ENCODE peak calls at places on chromosomes 12 and 14, in four cellular contexts. One of them, this sample, is unnamed.
A peak's percentile ranks its signal among the peaks of the same experiment; 100 is the strongest.

GRCh38 chr12:32418903-32419519 is 19.7 kb downstream of the FGD4 start:
- DNase-seq in fibroblast of villous mesenchyme: no peak
- DNase-seq in left ventricle myocardium inferior: no peak
- DNase-seq in left lung: no peak
- DNase-seq in this sample: no peak

GRCh38 chr12:98644433-98644711 is 216 bp downstream of the IKBIP start:
- DNase-seq in fibroblast of villous mesenchyme: no peak
- DNase-seq in left lung: no peak
- DNase-seq in left ventricle myocardium inferior: no peak
- DNase-seq in this sample: no peak

GRCh38 chr12:18752280-18752920 is 14.5 kb downstream of the CAPZA3 start:
- DNase-seq in fibroblast of villous mesenchyme: peak; percentile 95
- DNase-seq in left lung: no peak
- DNase-seq in left ventricle myocardium inferior: peak; percentile 39
- DNase-seq in this sample: peak; percentile 52

GRCh38 chr14:25431211-25432076 is 381.5 kb upstream of the STXBP6 start:
- DNase-seq in left ventricle myocardium inferior: no peak
- DNase-seq in fibroblast of villous mesenchyme: peak; percentile 1
- DNase-seq in left lung: no peak
- DNase-seq in this sample: no peak

GRCh38 chr14:23061995-23062394 is 4.7 kb upstream of the CDH24 start:
- DNase-seq in left lung: no peak
- DNase-seq in fibroblast of villous mesenchyme: peak; percentile 97
- DNase-seq in left ventricle myocardium inferior: no peak
- DNase-seq in this sample: peak; percentile 87

GRCh38 chr14:24368562-24369252 is 723 bp downstream of the NFATC4 start:
- DNase-seq in left lung: no peak
- DNase-seq in fibroblast of villous mesenchyme: peak; percentile 72
- DNase-seq in left ventricle myocardium inferior: peak; percentile 52
- DNase-seq in this sample: peak; percentile 95

GRCh38 chr12:39764944-39765560 is 145.4 kb upstream of the ABCD2 start:
- DNase-seq in left ventricle myocardium inferior: no peak
- DNase-seq in left lung: no peak
- DNase-seq in fibroblast of villous mesenchyme: peak; percentile 52
- DNase-seq in this sample: peak; percentile 82

GRCh38 chr14:21997300-21997699 is 323.7 kb upstream of the OR4E1 start:
- DNase-seq in left lung: no peak
- DNase-seq in left ventricle myocardium inferior: no peak
- DNase-seq in fibroblast of villous mesenchyme: no peak
- DNase-seq in this sample: no peak

GRCh38 chr12:106416273-106416672 is 58.7 kb downstream of the POLR3B start:
- DNase-seq in fibroblast of villous mesenchyme: no peak
- DNase-seq in left ventricle myocardium inferior: no peak
- DNase-seq in left lung: no peak
- DNase-seq in this sample: no peak

GRCh38 chr14:104048758-104049496 is 36.6 kb upstream of the ASPG start:
- DNase-seq in left ventricle myocardium inferior: no peak
- DNase-seq in left lung: no peak
- DNase-seq in fibroblast of villous mesenchyme: peak; percentile 17
- DNase-seq in this sample: peak; percentile 86

GRCh38 chr14:104120281-104120741 is 18.1 kb upstream of the KIF26A start:
- DNase-seq in fibroblast of villous mesenchyme: no peak
- DNase-seq in left ventricle myocardium inferior: no peak
- DNase-seq in left lung: peak; percentile 42
- DNase-seq in this sample: no peak

GRCh38 chr12:57089259-57090245 is 638 bp downstream of the NAB2 start:
- DNase-seq in left ventricle myocardium inferior: peak; percentile 83
- DNase-seq in left lung: peak; percentile 89
- DNase-seq in fibroblast of villous mesenchyme: peak; percentile 75
- DNase-seq in this sample: peak; percentile 84

GRCh38 chr12:28440209-28440608 is 250.0 kb downstream of the CCDC91 start:
- DNase-seq in left lung: no peak
- DNase-seq in left ventricle myocardium inferior: no peak
- DNase-seq in fibroblast of villous mesenchyme: no peak
- DNase-seq in this sample: no peak

GRCh38 chr12:57157588-57158173 is 10.3 kb upstream of the LRP1-AS start:
- DNase-seq in left lung: no peak
- DNase-seq in left ventricle myocardium inferior: no peak
- DNase-seq in fibroblast of villous mesenchyme: no peak
- DNase-seq in this sample: no peak

DNA sequence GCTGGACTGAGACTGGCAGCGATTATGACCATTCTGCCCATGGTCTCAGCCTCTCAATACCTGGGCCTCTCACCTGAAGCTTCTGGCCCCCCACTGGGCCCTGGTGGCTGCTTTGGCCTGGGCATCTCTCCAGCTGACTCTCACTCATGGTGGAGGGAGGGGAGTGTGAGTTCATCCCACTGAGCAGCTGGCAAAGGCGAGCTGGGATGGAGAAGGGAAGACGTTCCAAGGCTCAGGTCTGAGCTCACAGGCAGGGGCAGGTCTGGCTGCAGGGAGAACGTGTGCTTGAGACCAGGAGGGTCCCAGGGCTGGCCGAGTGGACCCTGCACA is 103.5 kb downstream of the TMEM121 start:
- DNase-seq in left ventricle myocardium inferior: no peak
- DNase-seq in fibroblast of villous mesenchyme: no peak
- DNase-seq in left lung: no peak
- DNase-seq in this sample: no peak
- H3K4me3 ChIP-seq in left ventricle myocardium inferior: no peak overlapping the region
- H3K4me3 ChIP-seq in fibroblast of villous mesenchyme: no peak overlapping the region
- H3K4me3 ChIP-seq in left lung: no peak overlapping the region
- H3K4me3 ChIP-seq in this sample: no peak overlapping the region

GRCh38 chr12:68623059-68623458 is 12.4 kb downstream of the RAP1B start:
- DNase-seq in left lung: no peak
- DNase-seq in left ventricle myocardium inferior: no peak
- DNase-seq in fibroblast of villous mesenchyme: no peak
- DNase-seq in this sample: no peak

GRCh38 chr12:68619541-68619940 is 8.8 kb downstream of the RAP1B start:
- DNase-seq in left lung: no peak
- DNase-seq in left ventricle myocardium inferior: no peak
- DNase-seq in fibroblast of villous mesenchyme: peak; percentile 75
- DNase-seq in this sample: no peak

GRCh38 chr12:68621092-68622081 is 10.7 kb downstream of the RAP1B start:
- DNase-seq in fibroblast of villous mesenchyme: no peak
- DNase-seq in left lung: no peak
- DNase-seq in left ventricle myocardium inferior: no peak
- DNase-seq in this sample: no peak

GRCh38 chr12:68622250-68622649 is 11.6 kb downstream of the RAP1B start:
- DNase-seq in left ventricle myocardium inferior: no peak
- DNase-seq in fibroblast of villous mesenchyme: no peak
- DNase-seq in left lung: no peak
- DNase-seq in this sample: no peak

GRCh38 chr12:68620528-68620927 is 9.8 kb downstream of the RAP1B start:
- DNase-seq in left lung: no peak
- DNase-seq in fibroblast of villous mesenchyme: no peak
- DNase-seq in left ventricle myocardium inferior: no peak
- DNase-seq in this sample: no peak
- H3K4me3 ChIP-seq in left lung: no peak overlapping the region
- H3K4me3 ChIP-seq in fibroblast of villous mesenchyme: no peak overlapping the region
- H3K4me3 ChIP-seq in left ventricle myocardium inferior: peak overlapping the region; percentile 13
- H3K4me3 ChIP-seq in this sample: no peak overlapping the region

GRCh38 chr12:1810201-1810930 is 10.0 kb upstream of the LRTM2 start:
- DNase-seq in left ventricle myocardium inferior: peak; percentile 3
- DNase-seq in left lung: peak; percentile 51
- DNase-seq in fibroblast of villous mesenchyme: peak; percentile 31
- DNase-seq in this sample: no peak
- H3K4me3 ChIP-seq in left ventricle myocardium inferior: no peak overlapping the region
- H3K4me3 ChIP-seq in left lung: no peak overlapping the region
- H3K4me3 ChIP-seq in fibroblast of villous mesenchyme: no peak overlapping the region
- H3K4me3 ChIP-seq in this sample: no peak overlapping the region

DNA sequence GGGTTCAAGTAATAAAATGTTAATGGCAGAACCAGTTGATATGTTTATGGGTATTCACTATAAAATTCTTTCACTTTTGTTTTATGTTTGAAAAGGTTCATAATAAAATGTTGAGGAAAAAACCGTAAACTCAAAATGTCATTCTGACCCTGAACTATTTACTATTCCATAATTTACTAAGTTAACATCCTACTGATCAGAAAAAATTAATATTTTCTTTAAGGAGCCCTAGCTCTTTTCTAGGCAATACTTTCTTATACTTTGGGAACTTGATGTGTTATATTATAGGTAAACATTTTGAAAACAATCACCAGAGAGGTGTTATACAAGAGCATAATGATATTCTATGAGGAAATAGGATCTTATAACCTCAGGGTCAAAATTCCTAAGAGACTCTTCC is 334.6 kb downstream of the ZFP36L1 start:
- DNase-seq in fibroblast of villous mesenchyme: no peak
- DNase-seq in left lung: no peak
- DNase-seq in left ventricle myocardium inferior: no peak
- DNase-seq in this sample: no peak
- H3K4me3 ChIP-seq in fibroblast of villous mesenchyme: no peak overlapping the region
- H3K4me3 ChIP-seq in left lung: no peak overlapping the region
- H3K4me3 ChIP-seq in left ventricle myocardium inferior: no peak overlapping the region
- H3K4me3 ChIP-seq in this sample: no peak overlapping the region